ENCODE peak calls at places on chromosome 1, in seven cellular contexts. One of them, this sample, is unnamed.

GRCh38 chr1:3628445-3628844 is 3.6 kb downstream of the TPRG1L start:
- DNase-seq in CD8-positive, alpha-beta T cell: no peak
- DNase-seq in HCT116: no peak
- DNase-seq in ovary: no peak
- DNase-seq in colonic mucosa: no peak
- DNase-seq in mammary epithelial cell: no peak
- DNase-seq in GM23338: no peak
- DNase-seq in this sample: no peak

GRCh38 chr1:39178541-39179431 is 25.7 kb upstream of the MACF1 start:
- DNase-seq in CD8-positive, alpha-beta T cell: no peak
- DNase-seq in HCT116: peak; percentile 52
- DNase-seq in ovary: no peak
- DNase-seq in colonic mucosa: no peak
- DNase-seq in mammary epithelial cell: peak; percentile 81
- DNase-seq in GM23338: no peak
- DNase-seq in this sample: no peak

GRCh38 chr1:235073331-235073967 is 55.2 kb downstream of the TOMM20 start:
- DNase-seq in CD8-positive, alpha-beta T cell: no peak
- DNase-seq in HCT116: no peak
- DNase-seq in ovary: no peak
- DNase-seq in colonic mucosa: peak; percentile 84
- DNase-seq in mammary epithelial cell: peak; percentile 98
- DNase-seq in GM23338: no peak
- DNase-seq in this sample: peak; percentile 73

GRCh38 chr1:64574301-64574700 is 104.4 kb downstream of the CACHD1 start:
- DNase-seq in CD8-positive, alpha-beta T cell: no peak
- DNase-seq in HCT116: no peak
- DNase-seq in ovary: no peak
- DNase-seq in colonic mucosa: no peak
- DNase-seq in mammary epithelial cell: peak; percentile 54
- DNase-seq in GM23338: no peak
- DNase-seq in this sample: no peak

GRCh38 chr1:224676613-224677012 is 60.5 kb downstream of the CNIH3 start:
- DNase-seq in CD8-positive, alpha-beta T cell: no peak
- DNase-seq in HCT116: no peak
- DNase-seq in ovary: no peak
- DNase-seq in colonic mucosa: no peak
- DNase-seq in mammary epithelial cell: no peak
- DNase-seq in GM23338: no peak
- DNase-seq in this sample: no peak

GRCh38 chr1:60126733-60127132 is 53.2 kb upstream of the C1orf87 start:
- DNase-seq in CD8-positive, alpha-beta T cell: no peak
- DNase-seq in HCT116: no peak
- DNase-seq in ovary: no peak
- DNase-seq in colonic mucosa: no peak
- DNase-seq in mammary epithelial cell: no peak
- DNase-seq in GM23338: peak; percentile 33
- DNase-seq in this sample: no peak

GRCh38 chr1:196678510-196678884 is 26.7 kb downstream of the CFH start:
- DNase-seq in CD8-positive, alpha-beta T cell: no peak
- DNase-seq in HCT116: no peak
- DNase-seq in ovary: no peak
- DNase-seq in colonic mucosa: no peak
- DNase-seq in mammary epithelial cell: peak; percentile 24
- DNase-seq in GM23338: no peak
- DNase-seq in this sample: no peak

GRCh38 chr1:2236695-2237677 is 8.9 kb downstream of the SKI start:
- DNase-seq in CD8-positive, alpha-beta T cell: no peak
- DNase-seq in HCT116: no peak
- DNase-seq in ovary: no peak
- DNase-seq in colonic mucosa: no peak
- DNase-seq in mammary epithelial cell: no peak
- DNase-seq in GM23338: no peak
- DNase-seq in this sample: no peak

GRCh38 chr1:20164694-20165202 is 21.1 kb upstream of the UBXN10 start:
- DNase-seq in CD8-positive, alpha-beta T cell: no peak
- DNase-seq in HCT116: no peak
- DNase-seq in ovary: no peak
- DNase-seq in colonic mucosa: no peak
- DNase-seq in mammary epithelial cell: no peak
- DNase-seq in GM23338: no peak
- DNase-seq in this sample: peak; percentile 70
- TF ChIP-seq CTCF in CD8-positive, alpha-beta T cell: no peak
- TF ChIP-seq CTCF in HCT116: no peak
- TF ChIP-seq CTCF in ovary: no peak
- TF ChIP-seq CTCF in colonic mucosa: no peak
- TF ChIP-seq CTCF in mammary epithelial cell: no peak
- TF ChIP-seq CTCF in GM23338: no peak
- TF ChIP-seq CTCF in this sample: no peak

GRCh38 chr1:88463401-88463800 is 220.7 kb upstream of the PKN2 start:
- DNase-seq in CD8-positive, alpha-beta T cell: no peak
- DNase-seq in HCT116: no peak
- DNase-seq in ovary: no peak
- DNase-seq in colonic mucosa: no peak
- DNase-seq in mammary epithelial cell: no peak
- DNase-seq in GM23338: no peak
- DNase-seq in this sample: no peak
- H3K27ac ChIP-seq in CD8-positive, alpha-beta T cell: no peak overlapping the region
- H3K27ac ChIP-seq in HCT116: no peak overlapping the region
- H3K27ac ChIP-seq in ovary: peak overlapping the region; percentile 93
- H3K27ac ChIP-seq in colonic mucosa: no peak overlapping the region
- H3K27ac ChIP-seq in mammary epithelial cell: no peak overlapping the region
- H3K27ac ChIP-seq in GM23338: no peak overlapping the region
- H3K27ac ChIP-seq in this sample: peak overlapping the region; percentile 80

GRCh38 chr1:17853241-17853640 is 98.1 kb downstream of the ACTL8 start:
- DNase-seq in CD8-positive, alpha-beta T cell: no peak
- DNase-seq in HCT116: no peak
- DNase-seq in ovary: no peak
- DNase-seq in colonic mucosa: no peak
- DNase-seq in mammary epithelial cell: no peak
- DNase-seq in GM23338: no peak
- DNase-seq in this sample: no peak

GRCh38 chr1:17851075-17851474 is 95.9 kb downstream of the ACTL8 start:
- DNase-seq in CD8-positive, alpha-beta T cell: no peak
- DNase-seq in HCT116: no peak
- DNase-seq in ovary: no peak
- DNase-seq in colonic mucosa: no peak
- DNase-seq in mammary epithelial cell: no peak
- DNase-seq in GM23338: no peak
- DNase-seq in this sample: no peak

GRCh38 chr1:17845583-17845982 is 90.5 kb downstream of the ACTL8 start:
- DNase-seq in CD8-positive, alpha-beta T cell: no peak
- DNase-seq in HCT116: no peak
- DNase-seq in ovary: no peak
- DNase-seq in colonic mucosa: no peak
- DNase-seq in mammary epithelial cell: no peak
- DNase-seq in GM23338: no peak
- DNase-seq in this sample: no peak

GRCh38 chr1:17852383-17852782 is 97.2 kb downstream of the ACTL8 start:
- DNase-seq in CD8-positive, alpha-beta T cell: no peak
- DNase-seq in HCT116: no peak
- DNase-seq in ovary: no peak
- DNase-seq in colonic mucosa: no peak
- DNase-seq in mammary epithelial cell: no peak
- DNase-seq in GM23338: no peak
- DNase-seq in this sample: no peak

DNA sequence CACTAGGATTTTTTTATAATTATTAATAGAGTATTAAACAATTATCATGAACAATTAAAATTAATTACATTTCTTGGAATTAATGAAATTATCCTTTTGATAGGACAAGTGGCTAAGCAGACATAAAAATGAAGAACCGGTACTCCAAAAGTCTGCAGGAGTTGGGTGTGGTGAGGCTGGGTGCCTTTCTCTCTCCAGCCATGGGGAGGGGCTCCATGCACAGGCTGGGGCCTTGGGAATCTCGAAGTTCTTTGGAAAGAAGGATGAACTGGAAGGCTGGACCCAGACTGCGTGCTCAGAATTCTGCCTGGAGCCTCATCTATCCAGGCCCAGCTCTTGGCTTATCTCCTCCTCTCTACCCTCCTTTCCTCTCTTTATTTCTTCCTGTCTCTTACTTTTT is 94.1 kb downstream of the ACTL8 start:
- DNase-seq in CD8-positive, alpha-beta T cell: no peak
- DNase-seq in HCT116: no peak
- DNase-seq in ovary: no peak
- DNase-seq in colonic mucosa: no peak
- DNase-seq in mammary epithelial cell: no peak
- DNase-seq in GM23338: peak; percentile 45
- DNase-seq in this sample: no peak
- TF ChIP-seq CTCF in CD8-positive, alpha-beta T cell: no peak
- TF ChIP-seq CTCF in HCT116: no peak
- TF ChIP-seq CTCF in ovary: no peak
- TF ChIP-seq CTCF in colonic mucosa: no peak
- TF ChIP-seq CTCF in mammary epithelial cell: peak; percentile 31
- TF ChIP-seq CTCF in GM23338: peak; percentile 37
- TF ChIP-seq CTCF in this sample: peak; percentile 43

DNA sequence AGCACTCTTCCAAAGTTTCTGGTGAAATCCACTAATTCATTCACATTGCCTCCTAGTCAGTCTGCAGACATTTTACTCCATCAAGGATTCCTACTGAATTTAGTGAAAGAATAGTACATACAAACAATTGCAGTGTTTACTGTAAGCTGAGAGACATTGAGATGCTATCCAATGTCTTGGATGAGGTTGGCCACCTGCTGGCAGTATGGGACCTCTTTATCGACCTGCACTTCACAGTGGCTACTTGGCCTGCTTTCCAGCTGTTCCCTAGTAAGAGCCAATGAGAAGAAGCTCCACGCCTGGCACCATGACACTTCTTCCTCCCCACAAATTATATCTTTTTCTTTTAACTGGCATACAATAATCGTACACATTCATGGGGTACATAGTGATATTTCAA is 51.5 kb upstream of the LRIF1 start:
- DNase-seq in CD8-positive, alpha-beta T cell: no peak
- DNase-seq in HCT116: no peak
- DNase-seq in ovary: no peak
- DNase-seq in colonic mucosa: no peak
- DNase-seq in mammary epithelial cell: no peak
- DNase-seq in GM23338: peak; percentile 15
- DNase-seq in this sample: no peak
- H3K27ac ChIP-seq in CD8-positive, alpha-beta T cell: no peak overlapping the region
- H3K27ac ChIP-seq in HCT116: no peak overlapping the region
- H3K27ac ChIP-seq in ovary: no peak overlapping the region
- H3K27ac ChIP-seq in colonic mucosa: no peak overlapping the region
- H3K27ac ChIP-seq in mammary epithelial cell: no peak overlapping the region
- H3K27ac ChIP-seq in GM23338: no peak overlapping the region
- H3K27ac ChIP-seq in this sample: no peak overlapping the region

GRCh38 chr1:226109829-226110248 is 47.3 kb downstream of the H3-3A start:
- DNase-seq in CD8-positive, alpha-beta T cell: peak; percentile 64
- DNase-seq in HCT116: peak; percentile 66
- DNase-seq in ovary: peak; percentile 88
- DNase-seq in colonic mucosa: peak; percentile 92
- DNase-seq in mammary epithelial cell: peak; percentile 82
- DNase-seq in GM23338: peak; percentile 92
- DNase-seq in this sample: peak; percentile 91

GRCh38 chr1:226107471-226108460 is 45.2 kb downstream of the H3-3A start:
- DNase-seq in CD8-positive, alpha-beta T cell: no peak
- DNase-seq in HCT116: no peak
- DNase-seq in ovary: no peak
- DNase-seq in colonic mucosa: no peak
- DNase-seq in mammary epithelial cell: no peak
- DNase-seq in GM23338: no peak
- DNase-seq in this sample: no peak

GRCh38 chr1:226111109-226111864 is 48.8 kb downstream of the H3-3A start:
- DNase-seq in CD8-positive, alpha-beta T cell: no peak
- DNase-seq in HCT116: no peak
- DNase-seq in ovary: no peak
- DNase-seq in colonic mucosa: no peak
- DNase-seq in mammary epithelial cell: no peak
- DNase-seq in GM23338: peak; percentile 71
- DNase-seq in this sample: no peak

GRCh38 chr1:226110249-226111108 is 48.0 kb downstream of the H3-3A start:
- DNase-seq in CD8-positive, alpha-beta T cell: peak; percentile 42
- DNase-seq in HCT116: no peak
- DNase-seq in ovary: peak; percentile 61
- DNase-seq in colonic mucosa: peak; percentile 67
- DNase-seq in mammary epithelial cell: peak; percentile 37
- DNase-seq in GM23338: peak; percentile 59
- DNase-seq in this sample: peak; percentile 68

DNA sequence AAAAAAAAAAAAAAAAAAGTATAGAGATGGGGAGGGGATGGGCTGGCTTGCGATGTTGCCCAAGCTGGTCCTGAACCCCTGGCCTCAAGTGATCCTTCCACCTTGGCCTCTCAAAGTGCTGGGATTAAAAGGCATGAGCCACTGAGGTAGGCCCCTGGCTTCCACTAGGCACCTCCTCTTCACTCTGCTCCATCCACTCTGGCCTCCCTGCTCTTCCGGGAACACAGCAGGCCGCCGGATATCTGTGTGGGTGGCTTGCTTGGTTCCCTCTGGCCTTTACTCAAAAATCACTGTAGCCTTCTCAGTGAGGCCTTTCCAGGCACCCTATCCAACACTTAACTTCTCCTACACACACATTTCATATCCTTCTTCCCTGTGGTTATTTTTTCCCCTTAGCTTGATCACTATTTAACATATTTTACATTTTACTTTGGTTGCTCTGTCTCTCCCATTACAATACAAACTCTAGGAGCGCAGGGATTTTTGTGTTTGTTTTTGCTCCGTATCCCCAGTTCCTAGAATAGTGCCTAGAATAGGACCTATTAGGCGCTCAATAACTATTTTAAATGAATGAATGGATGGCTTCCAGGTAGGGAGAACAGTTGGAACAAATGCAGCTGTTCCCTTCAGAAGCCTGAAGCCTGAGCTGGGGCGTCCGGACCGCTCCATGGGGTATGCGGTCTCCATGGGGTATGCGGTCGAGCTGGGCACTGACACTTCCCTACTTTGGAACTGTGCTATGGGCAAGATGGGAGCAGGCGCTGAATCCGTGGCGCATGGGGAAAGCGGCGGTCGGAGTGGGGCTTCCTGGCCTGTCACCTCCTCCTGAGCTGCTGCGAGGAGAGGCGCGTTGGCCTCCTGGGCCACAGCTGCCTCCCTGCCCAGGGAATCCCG is 46.7 kb downstream of the H3-3A start:
- DNase-seq in CD8-positive, alpha-beta T cell: no peak
- DNase-seq in HCT116: no peak
- DNase-seq in ovary: peak; percentile 51
- DNase-seq in colonic mucosa: no peak
- DNase-seq in mammary epithelial cell: peak; percentile 32
- DNase-seq in GM23338: no peak
- DNase-seq in this sample: peak; percentile 65
- TF ChIP-seq CTCF in CD8-positive, alpha-beta T cell: no peak
- TF ChIP-seq CTCF in HCT116: no peak
- TF ChIP-seq CTCF in ovary: no peak
- TF ChIP-seq CTCF in colonic mucosa: no peak
- TF ChIP-seq CTCF in mammary epithelial cell: no peak
- TF ChIP-seq CTCF in GM23338: no peak
- TF ChIP-seq CTCF in this sample: no peak

DNA sequence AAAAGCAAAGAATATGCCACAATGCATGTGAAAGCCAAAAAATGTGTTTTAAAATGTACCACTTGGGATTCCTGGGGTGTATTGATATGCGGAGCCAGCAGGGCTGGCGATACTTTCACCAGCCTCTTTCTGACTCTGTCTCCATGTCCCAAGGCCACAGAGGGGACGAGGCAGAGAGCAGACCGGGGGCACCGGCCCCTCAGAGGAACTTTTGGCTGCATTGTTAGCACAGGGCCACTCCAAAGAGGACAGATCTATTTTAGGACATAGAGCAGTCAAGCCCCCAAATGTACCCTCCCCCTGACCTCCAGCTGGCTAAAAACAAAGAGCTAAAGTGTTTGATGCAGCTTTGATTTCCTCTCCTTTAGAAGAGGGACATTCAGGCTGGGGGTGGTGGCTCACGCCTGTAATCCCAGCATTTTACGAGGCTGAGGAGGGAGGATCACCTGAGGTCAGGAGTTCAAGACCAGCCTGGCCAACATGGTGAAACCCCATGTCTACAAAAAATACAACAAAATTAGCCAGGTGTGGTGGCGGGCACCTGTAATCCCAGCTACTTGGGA is 25.6 kb upstream of the ZNF436 start:
- DNase-seq in CD8-positive, alpha-beta T cell: no peak
- DNase-seq in HCT116: no peak
- DNase-seq in ovary: no peak
- DNase-seq in colonic mucosa: no peak
- DNase-seq in mammary epithelial cell: no peak
- DNase-seq in GM23338: peak; percentile 47
- DNase-seq in this sample: no peak
- H3K27ac ChIP-seq in CD8-positive, alpha-beta T cell: no peak overlapping the region
- H3K27ac ChIP-seq in HCT116: no peak overlapping the region
- H3K27ac ChIP-seq in ovary: peak overlapping the region; percentile 58
- H3K27ac ChIP-seq in colonic mucosa: peak overlapping the region; percentile 71
- H3K27ac ChIP-seq in mammary epithelial cell: no peak overlapping the region
- H3K27ac ChIP-seq in GM23338: no peak overlapping the region
- H3K27ac ChIP-seq in this sample: peak overlapping the region; percentile 82